ENCODE peak calls at places on chromosomes 16 and 17, in seven cellular contexts. X is SW480; M is stimulated activated CD8-positive, alpha-beta memory T cell treated with anti-CD3 and anti-CD28 coated beads, Interleukin-7, amount 100 ng/mL, for 1 hour; Q is G401; D is WTC11; R is NCI-H1105 treated with DMSO at 0.1 percent for 48 hours; P is nephron progenitor cell. V is an unnamed sample.

GRCh38 chr17:1783834-1784611 is 22.2 kb downstream of the SERPINF1 start:
- DNase-seq in X (peak), M (no peak), Q (peak), D (no peak), R (peak), P (no peak), V (no peak)

GRCh38 chr16:50209548-50210265 is 56.6 kb downstream of the TENT4B start:
- DNase-seq in X (no peak), M (no peak), Q (no peak), D (peak), R (no peak), P (no peak), V (no peak)

GRCh38 chr17:34885076-34885475 is 76.2 kb downstream of the CCT6B start:
- DNase-seq in X (no peak), M (no peak), Q (no peak), D (no peak), R (no peak), P (no peak), V (no peak)

GRCh38 chr17:58691701-58692238 is at the start of gene TEX14:
- DNase-seq in X (no peak), M (no peak), Q (no peak), D (no peak), R (no peak), P (no peak), V (no peak)

GRCh38 chr17:48131216-48131824 is 23.8 kb downstream of the SNX11 start:
- DNase-seq in X (peak), M (peak), Q (peak), D (peak), R (peak), P (peak), V (peak)

GRCh38 chr17:31494259-31495048 is 103.0 kb downstream of the RAB11FIP4 start:
- DNase-seq in X (no peak), M (no peak), Q (peak), D (no peak), R (no peak), P (no peak), V (no peak)

GRCh38 chr17:82559779-82560642 is 40.5 kb downstream of the FOXK2 start:
- DNase-seq in X (no peak), M (no peak), Q (no peak), D (no peak), R (peak), P (no peak), V (no peak)

GRCh38 chr17:43360376-43360738 is 38.4 kb upstream of the ARL4D start:
- DNase-seq in X (peak), M (peak), Q (no peak), D (no peak), R (peak), P (peak), V (no peak)

GRCh38 chr16:66517586-66518263 is 32.2 kb downstream of the TK2 start:
- DNase-seq in X (no peak), M (no peak), Q (no peak), D (no peak), R (no peak), P (no peak), V (no peak)

GRCh38 chr17:1629647-1630310 is 1.1 kb upstream of the SLC43A2 start:
- DNase-seq in X (peak), M (peak), Q (no peak), D (peak), R (peak), P (peak), V (peak)

GRCh38 chr17:74417178-74418045 is 14.5 kb upstream of the GPRC5C start:
- DNase-seq in X (peak), M (no peak), Q (peak), D (no peak), R (no peak), P (peak), V (no peak)

GRCh38 chr17:45784583-45785372 is 658 bp downstream of the CRHR1 start:
- DNase-seq in X (no peak), M (peak), Q (peak), D (peak), R (peak), P (peak), V (peak)

GRCh38 chr17:60601443-60602384 is 1.7 kb downstream of the PPM1D start:
- DNase-seq in X (peak), M (peak), Q (peak), D (peak), R (peak), P (peak), V (peak)

GRCh38 chr16:89586853-89587252 is 11.3 kb downstream of the CPNE7 start:
- DNase-seq in X (no peak), M (no peak), Q (no peak), D (no peak), R (no peak), P (no peak), V (no peak)

GRCh38 chr16:7115898-7116297 is 216.7 kb upstream of the RBFOX1 start:
- DNase-seq in X (no peak), M (no peak), Q (no peak), D (no peak), R (no peak), P (no peak), V (no peak)

GRCh38 chr16:89869911-89870310 is 3.5 kb upstream of the TCF25 start:
- DNase-seq in X (no peak), M (no peak), Q (no peak), D (no peak), R (no peak), P (no peak), V (no peak)

GRCh38 chr16:6725634-6726331 is 606.9 kb upstream of the RBFOX1 start:
- DNase-seq in X (no peak), M (no peak), Q (peak), D (no peak), R (no peak), P (no peak), V (no peak)

GRCh38 chr16:4455081-4455480 is 19.3 kb downstream of the NMRAL1 start:
- DNase-seq in X (no peak), M (no peak), Q (no peak), D (no peak), R (no peak), P (no peak), V (no peak)

GRCh38 chr17:45775148-45775547 is 9.0 kb upstream of the CRHR1 start:
- DNase-seq in X (no peak), M (no peak), Q (peak), D (no peak), R (peak), P (no peak), V (no peak)

GRCh38 chr17:55265434-55266021 is 768 bp downstream of the HLF start:
- DNase-seq in X (no peak), M (no peak), Q (no peak), D (peak), R (no peak), P (peak), V (no peak)

GRCh38 chr17:34067009-34067408 is 188.1 kb upstream of the CCL2 start:
- DNase-seq in X (peak), M (no peak), Q (no peak), D (no peak), R (no peak), P (no peak), V (no peak)

GRCh38 chr17:50219939-50220465 is 18.6 kb upstream of the COL1A1 start:
- DNase-seq in X (no peak), M (no peak), Q (no peak), D (no peak), R (no peak), P (peak), V (no peak)

GRCh38 chr17:17356931-17357270 is 53.7 kb downstream of the NT5M start:
- DNase-seq in X (no peak), M (no peak), Q (no peak), D (no peak), R (no peak), P (no peak), V (no peak)

GRCh38 chr17:77164483-77165030 is 23.8 kb downstream of the SEC14L1 start:
- DNase-seq in X (no peak), M (no peak), Q (peak), D (no peak), R (no peak), P (no peak), V (peak)

GRCh38 chr17:5241861-5242671 is 7.4 kb upstream of the SCIMP start:
- DNase-seq in X (no peak), M (no peak), Q (no peak), D (no peak), R (no peak), P (no peak), V (no peak)

GRCh38 chr17:78890111-78890897 is 12.7 kb downstream of the CEP295NL start:
- DNase-seq in X (no peak), M (peak), Q (no peak), D (no peak), R (no peak), P (no peak), V (no peak)

GRCh38 chr16:3058173-3059030 is 7.0 kb upstream of the IL32 start:
- DNase-seq in X (no peak), M (no peak), Q (peak), D (peak), R (peak), P (peak), V (no peak)

GRCh38 chr16:27083861-27084261 is 17.1 kb downstream of the C16orf82 start:
- DNase-seq in X (no peak), M (no peak), Q (no peak), D (peak), R (no peak), P (peak), V (no peak)

V was measured in NCI-H748 treated with DMSO at 0.1 percent for 48 hours.